ENCODE peak calls at places on chromosome 2, in seven cellular contexts. Q is T follicular helper cell, K is left lung, J is naive B cell, X is NCI-H748 treated with DMSO at 0.1 percent for 48 hours, R is psoas muscle, W is GM18507. P is an unnamed sample.

GRCh38 chr2:67790622-67791021 is 272.2 kb downstream of the C1D start:
- DNase-seq in Q (no peak), K (no peak), J (no peak), X (no peak), R (no peak), W (no peak), P (no peak)

GRCh38 chr2:183000846-183001245 is 37.4 kb downstream of the NCKAP1 start:
- DNase-seq in Q (no peak), K (no peak), J (no peak), X (no peak), R (no peak), W (no peak), P (no peak)

GRCh38 chr2:151334082-151334815 is 23.1 kb upstream of the TNFAIP6 start:
- DNase-seq in Q (no peak), K (no peak), J (no peak), X (no peak), R (no peak), W (no peak), P (no peak)

GRCh38 chr2:112004246-112004645 is 50.8 kb upstream of the TMEM87B start:
- DNase-seq in Q (no peak), K (peak; percentile 86), J (peak; percentile 31), X (no peak), R (peak; percentile 62), W (peak; percentile 22), P (no peak)

GRCh38 chr2:191385416-191386160 is 140.4 kb downstream of the MYO1B start:
- DNase-seq in Q (no peak), K (no peak), J (no peak), X (no peak), R (no peak), W (no peak), P (no peak)

GRCh38 chr2:20356042-20356441 is 5.4 kb upstream of the PUM2 start:
- DNase-seq in Q (no peak), K (no peak), J (no peak), X (no peak), R (no peak), W (no peak), P (no peak)

GRCh38 chr2:158205215-158205614 is 103.5 kb downstream of the UPP2 start:
- DNase-seq in Q (no peak), K (no peak), J (no peak), X (peak; percentile 89), R (no peak), W (no peak), P (no peak)

GRCh38 chr2:71669058-71669456 is 215.7 kb downstream of the DYSF start:
- DNase-seq in Q (no peak), K (no peak), J (no peak), X (no peak), R (no peak), W (no peak), P (no peak)

GRCh38 chr2:36568533-36569246 is 29.3 kb downstream of the FEZ2 start:
- DNase-seq in Q (no peak), K (no peak), J (no peak), X (no peak), R (no peak), W (no peak), P (no peak)

GRCh38 chr2:56077352-56077915 is 106.4 kb upstream of the CCDC85A start:
- DNase-seq in Q (no peak), K (no peak), J (no peak), X (no peak), R (no peak), W (no peak), P (peak; percentile 56)

GRCh38 chr2:31384771-31385276 is 29.7 kb downstream of the XDH start:
- DNase-seq in Q (no peak), K (no peak), J (no peak), X (no peak), R (no peak), W (no peak), P (no peak)

GRCh38 chr2:64825831-64826496 is 163.2 kb upstream of the SLC1A4 start:
- DNase-seq in Q (no peak), K (no peak), J (no peak), X (no peak), R (no peak), W (no peak), P (no peak)

GRCh38 chr2:164545484-164545883 is 75.8 kb downstream of the GRB14 start:
- DNase-seq in Q (no peak), K (no peak), J (no peak), X (no peak), R (no peak), W (no peak), P (no peak)

GRCh38 chr2:137957033-137957432 is 7.2 kb upstream of the HNMT start:
- DNase-seq in Q (no peak), K (no peak), J (no peak), X (no peak), R (no peak), W (no peak), P (no peak)

GRCh38 chr2:234919711-234920110 is 32.1 kb upstream of the SH3BP4 start:
- DNase-seq in Q (no peak), K (no peak), J (no peak), X (no peak), R (no peak), W (no peak), P (no peak)

GRCh38 chr2:18445412-18446320 is 114.8 kb downstream of the RDH14 start:
- DNase-seq in Q (no peak), K (no peak), J (no peak), X (no peak), R (peak; percentile 67), W (no peak), P (no peak)

GRCh38 chr2:214465386-214466146 is 54.7 kb downstream of the VWC2L start:
- DNase-seq in Q (no peak), K (no peak), J (no peak), X (no peak), R (no peak), W (no peak), P (no peak)

GRCh38 chr2:80304522-80304878 is at the start of gene LRRTM1:
- DNase-seq in Q (no peak), K (no peak), J (no peak), X (no peak), R (no peak), W (no peak), P (peak; percentile 71)

GRCh38 chr2:3399829-3400228 is 20.3 kb downstream of the TRAPPC12 start:
- DNase-seq in Q (no peak), K (no peak), J (no peak), X (no peak), R (peak; percentile 82), W (no peak), P (no peak)

GRCh38 chr2:174180837-174181236 is 67.5 kb downstream of the OLA1 start:
- DNase-seq in Q (no peak), K (no peak), J (no peak), X (no peak), R (no peak), W (no peak), P (no peak)

GRCh38 chr2:187708272-187708671 is 154.0 kb upstream of the TFPI start:
- DNase-seq in Q (no peak), K (no peak), J (no peak), X (no peak), R (no peak), W (no peak), P (no peak)

GRCh38 chr2:223247136-223247535 is 195.1 kb downstream of the KCNE4 start:
- DNase-seq in Q (no peak), K (no peak), J (no peak), X (peak; percentile 33), R (no peak), W (no peak), P (peak; percentile 42)

GRCh38 chr2:240153418-240153817 is 13.0 kb upstream of the OTOS start:
- DNase-seq in Q (no peak), K (no peak), J (no peak), X (no peak), R (peak; percentile 10), W (no peak), P (no peak)

GRCh38 chr2:14749869-14750268 is 117.4 kb downstream of the LRATD1 start:
- DNase-seq in Q (no peak), K (no peak), J (no peak), X (no peak), R (no peak), W (no peak), P (no peak)

GRCh38 chr2:152200562-152201465 is 25.3 kb upstream of the STAM2 start:
- DNase-seq in Q (no peak), K (peak; percentile 91), J (no peak), X (no peak), R (peak; percentile 93), W (no peak), P (no peak)

GRCh38 chr2:97718942-97719341 is 5.6 kb downstream of the ZAP70 start:
- DNase-seq in Q (no peak), K (no peak), J (no peak), X (no peak), R (peak; percentile 10), W (no peak), P (no peak)

GRCh38 chr2:98972582-98973167 is 36.6 kb upstream of the CRACDL start:
- DNase-seq in Q (no peak), K (no peak), J (no peak), X (no peak), R (no peak), W (no peak), P (no peak)

GRCh38 chr2:195563857-195564512 is 93.0 kb upstream of the SLC39A10 start:
- DNase-seq in Q (no peak), K (no peak), J (no peak), X (no peak), R (no peak), W (no peak), P (no peak)

GRCh38 chr2:32289165-32290054 is 11.7 kb downstream of the YIPF4 start:
- DNase-seq in Q (no peak), K (no peak), J (no peak), X (no peak), R (no peak), W (no peak), P (no peak)

GRCh38 chr2:164898475-164898874 is 56.9 kb downstream of the SLC38A11 start:
- DNase-seq in Q (no peak), K (no peak), J (no peak), X (no peak), R (no peak), W (no peak), P (no peak)

GRCh38 chr2:28382755-28383154 is 9.9 kb upstream of the FOSL2 start:
- DNase-seq in Q (no peak), K (no peak), J (no peak), X (no peak), R (peak; percentile 43), W (no peak), P (no peak)

GRCh38 chr2:109607766-109608165 is 6.0 kb downstream of the SEPTIN10 start:
- DNase-seq in Q (no peak), K (no peak), J (no peak), X (no peak), R (no peak), W (no peak), P (no peak)

P was measured in WERI-Rb-1.